ENCODE peak calls at places on chromosomes 3 and 15, in five cellular contexts. C, P, X, T and W are unnamed samples. For H3K9me3, the result is how much of the 10 kb centered on the place peaks cover.

GRCh38 chr3:33115024-33115768 is 1.4 kb downstream of the CRTAP start:
- DNase-seq in P (peak), T (peak), C (peak), X (peak), W (peak)

GRCh38 chr3:172194702-172195392 is 155.5 kb downstream of the FNDC3B start:
- DNase-seq in T (no peak), P (no peak), X (no peak), C (no peak), W (no peak)

GRCh38 chr3:45225465-45226205 is 452 bp downstream of the TMEM158 start:
- DNase-seq in T (peak), C (peak), P (no peak), X (peak), W (peak)

GRCh38 chr15:80925597-80926059 is 64.0 kb downstream of the MESD start:
- DNase-seq in P (no peak), C (no peak), X (no peak), T (peak), W (no peak)

GRCh38 chr15:91841861-91842260 is 11.6 kb upstream of the SLCO3A1 start:
- DNase-seq in X (no peak), C (no peak), P (no peak), T (no peak), W (no peak)

GRCh38 chr3:175397407-175397806 is 538.3 kb downstream of the NAALADL2 start:
- DNase-seq in P (no peak), X (no peak), T (no peak), C (no peak), W (no peak)

GRCh38 chr3:67710396-67710795 is 56.0 kb upstream of the SUCLG2 start:
- DNase-seq in X (no peak), C (no peak), T (no peak), P (no peak), W (no peak)

GRCh38 chr15:43987924-43988323 is 161.1 kb downstream of the WDR76 start:
- DNase-seq in X (no peak), T (no peak), C (no peak), P (no peak), W (no peak)

GRCh38 chr15:90836296-90836871 is 32.0 kb upstream of the FURIN start:
- DNase-seq in P (no peak), X (no peak), C (no peak), T (no peak), W (no peak)

GRCh38 chr3:171874251-171874679 is 31.1 kb downstream of the TMEM212 start:
- DNase-seq in P (no peak), X (peak), T (no peak), C (no peak), W (no peak)

GRCh38 chr3:152105446-152105845 is 163.3 kb upstream of the MBNL1 start:
- DNase-seq in X (no peak), C (no peak), P (no peak), T (no peak), W (no peak)

GRCh38 chr3:48656061-48656840 is 6.4 kb downstream of the CELSR3 start:
- DNase-seq in P (peak), X (peak), T (peak), C (peak), W (peak)
- TF ChIP-seq CTCF in P (peak), X (peak), T (peak), C (peak), W (peak)

DNA sequence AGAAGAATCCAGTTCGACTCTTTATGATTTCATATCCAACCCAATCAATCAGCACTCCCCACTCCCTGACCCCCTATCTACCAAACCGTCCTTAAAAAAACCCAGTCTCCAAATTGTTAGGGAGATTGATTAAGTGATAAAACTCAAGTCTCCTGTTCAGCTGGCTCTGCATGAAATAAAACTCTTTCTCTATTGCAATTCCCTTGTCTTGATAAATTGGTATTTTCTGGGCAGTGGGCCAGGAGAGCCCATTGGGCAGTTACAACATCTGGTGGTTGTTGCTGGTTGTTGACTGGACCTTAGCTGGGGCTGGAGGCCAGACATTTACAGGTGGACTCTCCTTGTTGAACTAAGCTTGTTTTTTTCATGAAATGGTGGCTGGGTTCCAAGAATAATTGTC is 642.3 kb downstream of the ROBO2 start:
- DNase-seq in C (no peak), X (no peak), T (no peak), P (no peak), W (no peak)
- H3K9me3 ChIP-seq in C (under half), X (under half), T (under half), P (under half), W (under half)

GRCh38 chr3:84877092-84877491 is 81.7 kb upstream of the CADM2 start:
- DNase-seq in C (no peak), P (no peak), X (no peak), T (no peak), W (no peak)

GRCh38 chr3:84885199-84885882 is 73.4 kb upstream of the CADM2 start:
- DNase-seq in X (no peak), T (no peak), P (peak), C (no peak), W (no peak)

GRCh38 chr3:84881288-84881687 is 77.5 kb upstream of the CADM2 start:
- DNase-seq in C (no peak), X (no peak), P (no peak), T (no peak), W (no peak)
- TF ChIP-seq CTCF in C (no peak), X (no peak), P (no peak), T (no peak), W (no peak)

DNA sequence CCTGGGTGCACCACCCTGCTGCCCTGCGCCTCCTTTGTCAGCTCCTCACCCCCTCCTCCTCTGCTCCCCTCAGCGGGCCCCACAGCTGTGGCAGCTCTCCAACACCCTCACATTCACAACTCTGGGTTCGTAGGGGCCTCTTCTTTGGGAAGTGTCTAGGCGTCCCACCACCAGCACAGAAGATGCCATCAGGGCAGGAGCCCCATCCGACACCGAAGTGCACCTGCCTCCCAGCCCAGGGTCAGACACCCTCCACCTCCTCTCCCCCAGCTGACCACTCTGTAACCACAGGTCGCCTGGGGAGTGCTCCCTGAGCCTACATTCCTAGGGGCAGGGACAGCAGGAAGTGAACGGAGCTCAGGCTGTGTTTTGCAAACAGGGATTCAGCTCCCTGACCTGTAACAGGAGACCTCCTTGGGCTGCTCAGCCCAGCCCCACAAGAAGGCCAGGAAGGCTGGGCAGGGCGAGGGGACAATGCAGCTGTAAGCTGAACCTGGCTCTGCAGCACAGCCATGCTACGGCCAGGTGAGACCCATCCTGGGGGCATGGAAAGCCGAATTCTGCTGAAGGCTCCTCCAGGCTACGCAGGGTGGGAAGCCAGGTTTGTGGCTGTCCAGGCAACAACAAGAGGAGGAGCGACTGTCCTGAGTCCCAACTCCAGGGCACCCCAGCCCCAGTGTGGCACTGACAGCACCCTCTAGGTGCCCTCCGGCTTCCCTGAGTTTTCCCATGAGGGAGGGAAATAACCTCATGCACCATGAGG is 269.0 kb downstream of the GOLGA6L6 start:
- DNase-seq in P (no peak), X (no peak), T (no peak), C (no peak), W (no peak)
- H3K9me3 ChIP-seq in P (under half), X (under half), T (under half), C (under half), W (under half)

DNA sequence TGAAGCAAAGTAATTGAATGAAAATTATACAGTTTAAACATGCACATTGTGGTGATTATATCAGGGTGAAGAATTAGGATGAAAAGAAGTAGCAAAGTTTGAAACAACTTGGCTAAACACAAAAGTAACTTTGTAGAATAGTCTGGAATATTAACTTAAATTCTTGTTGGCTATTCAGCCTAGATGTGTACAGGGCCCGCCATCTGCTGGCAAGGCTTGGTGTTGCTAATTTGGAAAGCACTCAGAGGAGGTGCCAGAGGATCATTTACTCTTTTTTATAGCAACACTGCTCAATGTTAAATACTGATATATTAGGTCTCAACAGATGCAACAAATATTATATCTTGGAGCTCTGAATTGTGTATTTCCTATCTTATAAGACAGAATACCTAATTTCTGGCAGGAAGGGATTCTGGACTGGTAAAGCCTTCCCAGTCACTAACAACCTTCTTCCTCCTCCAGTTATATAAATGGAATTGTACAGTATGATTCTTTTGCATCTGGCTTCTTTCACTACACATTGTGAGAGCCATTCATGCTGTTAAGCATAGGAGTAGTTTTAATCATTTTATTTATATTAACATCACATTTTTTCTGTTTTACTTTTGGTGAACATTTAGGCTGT is 36.1 kb downstream of the TTC23 start:
- DNase-seq in P (peak), X (peak), C (peak), T (peak), W (peak)
- TF ChIP-seq CTCF in P (no peak), X (peak), C (peak), T (peak), W (peak)

GRCh38 chr15:23881299-23881698 is 194.2 kb upstream of the NDN start:
- DNase-seq in C (no peak), P (no peak), X (no peak), T (no peak), W (no peak)
- H3K9me3 ChIP-seq in C (under half), P (under half), X (under half), T (under half), W (under half)

DNA sequence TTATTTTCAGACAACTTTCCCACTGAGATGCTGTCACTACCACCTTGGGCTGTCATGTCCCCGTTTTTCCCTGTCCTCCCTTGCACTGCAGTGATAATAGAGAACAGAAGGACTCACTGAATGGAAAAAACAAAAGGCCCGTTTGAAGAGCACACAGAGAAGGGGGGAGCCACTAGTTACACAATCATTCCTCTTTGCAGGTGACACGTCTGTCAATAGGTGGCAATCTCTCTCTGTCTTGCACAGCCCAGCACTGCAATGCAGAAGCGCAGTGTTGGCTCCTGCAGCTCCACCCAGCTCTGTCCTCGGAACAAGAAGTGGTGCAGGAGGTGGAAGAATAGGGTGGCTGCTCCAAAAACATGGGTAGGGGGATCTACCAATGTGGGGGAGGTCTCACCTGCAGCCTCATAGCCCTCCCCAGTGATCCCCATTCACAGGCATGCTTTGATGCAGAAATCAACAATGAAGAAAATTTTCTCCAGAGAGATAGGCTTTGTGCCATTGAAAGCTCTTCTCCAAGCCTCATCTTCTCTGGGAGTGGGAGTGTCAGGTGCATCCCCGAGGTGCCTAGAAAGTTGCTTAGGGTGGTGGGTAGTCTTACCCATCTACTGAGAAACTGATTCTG is 31.8 kb downstream of the FSTL1 start:
- DNase-seq in T (no peak), X (peak), C (peak), P (peak), W (peak)
- TF ChIP-seq CTCF in T (peak), X (peak), C (peak), P (peak), W (peak)

DNA sequence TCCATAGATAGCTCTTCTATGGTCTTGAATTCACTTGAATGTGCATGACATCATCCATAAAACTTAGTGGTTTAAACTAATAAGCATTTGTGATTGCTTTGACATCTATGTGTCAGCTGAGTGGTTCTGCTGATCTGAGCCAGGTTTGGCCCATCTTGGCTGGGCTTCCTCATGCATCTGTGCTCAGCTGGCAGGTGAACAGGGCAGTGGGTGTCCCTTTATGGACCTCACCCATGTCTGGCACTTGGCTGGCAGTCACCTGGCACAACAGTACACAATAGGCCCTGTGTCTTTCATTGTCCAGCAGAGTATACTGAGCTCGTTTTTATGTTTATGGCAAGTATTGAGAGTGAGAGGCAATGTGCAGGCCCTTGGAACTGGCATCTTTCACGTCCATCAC is 73.7 kb upstream of the CNTN6 start:
- DNase-seq in X (no peak), C (no peak), P (no peak), T (no peak), W (no peak)
- H3K9me3 ChIP-seq in X (under half), C (under half), P (under half), T (under half), W (under half)

DNA sequence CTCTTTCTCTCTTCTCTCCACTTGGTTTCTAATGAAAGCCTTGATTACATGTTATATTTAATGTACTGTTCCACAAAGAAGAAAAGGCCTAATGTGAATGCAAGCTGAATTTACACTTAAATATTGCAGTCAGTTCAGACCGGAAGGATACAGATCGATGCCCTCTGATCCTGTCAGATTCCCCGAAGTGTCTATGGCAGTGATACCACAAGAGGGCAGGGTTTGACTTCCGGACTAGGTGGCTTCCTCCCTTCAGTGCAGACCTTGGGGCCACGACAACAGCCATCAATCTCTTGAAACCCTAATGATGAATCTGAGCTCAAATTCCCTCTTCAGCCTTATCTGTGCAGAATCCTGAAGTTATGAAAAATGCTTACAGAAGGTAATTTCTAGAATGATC is 29.5 kb downstream of the AGTR1 start:
- DNase-seq in P (no peak), C (no peak), X (no peak), T (no peak), W (no peak)
- TF ChIP-seq CTCF in P (no peak), C (peak), X (no peak), T (peak), W (peak)